ENCODE peak calls at places on chromosomes 13 and 19, in ten cellular contexts. L is iris pigment epithelial cell; A is hippocampal formation; D is KG1; N is CD4-positive, alpha-beta T cell; F is GM18507; V is naive thymus-derived CD8-positive, alpha-beta T cell; Z is AG09309; J is GDM1; C is activated effector memory CD4-positive, alpha-beta T cell treated with anti-CD3 and anti-CD28 coated beads, Interleukin-2, amount 50 U/mL, for 16 hours. W is an unnamed sample.

GRCh38 chr13:109816112-109816978 is 30.0 kb upstream of the IRS2 start:
- DNase-seq in N (no peak), L (no peak), D (no peak), A (no peak), C (no peak), V (no peak), Z (no peak), F (no peak), J (no peak), W (no peak)

GRCh38 chr13:113532156-113532806 is 41.8 kb upstream of the DCUN1D2 start:
- DNase-seq in V (no peak), F (no peak), Z (no peak), D (no peak), N (no peak), L (no peak), J (no peak), C (no peak), A (no peak), W (peak)

GRCh38 chr13:50080158-50080855 is 65.1 kb downstream of the KCNRG start:
- DNase-seq in V (peak), A (no peak), C (peak), J (no peak), F (no peak), N (peak), Z (no peak), L (peak), D (peak), W (peak)

GRCh38 chr19:4229179-4229931 is at the start of gene EBI3:
- DNase-seq in Z (no peak), D (no peak), N (no peak), J (no peak), V (no peak), C (peak), L (peak), F (peak), A (no peak), W (peak)

GRCh38 chr13:90336507-90336906 is 1011.0 kb upstream of the MIR17HG start:
- DNase-seq in D (no peak), N (no peak), V (no peak), Z (no peak), F (no peak), C (no peak), L (no peak), J (no peak), A (no peak), W (no peak)

GRCh38 chr13:111900390-111901180 is 166.4 kb upstream of the SOX1 start:
- DNase-seq in C (peak), L (no peak), V (no peak), F (no peak), Z (no peak), D (no peak), A (no peak), J (no peak), N (no peak), W (no peak)

GRCh38 chr19:1248454-1249297 is at the start of gene MIDN:
- DNase-seq in J (peak), V (peak), A (peak), F (peak), Z (no peak), L (peak), D (peak), N (peak), C (peak), W (peak)

GRCh38 chr13:30125422-30126073 is 181.8 kb downstream of the KATNAL1 start:
- DNase-seq in D (no peak), C (no peak), F (no peak), L (peak), A (peak), J (no peak), V (no peak), N (no peak), Z (peak), W (peak)

GRCh38 chr19:43625918-43626579 is 6.6 kb upstream of the ZNF428 start:
- DNase-seq in F (no peak), C (no peak), Z (no peak), N (no peak), J (no peak), A (no peak), V (no peak), D (no peak), L (no peak), W (no peak)

GRCh38 chr13:34750078-34750703 is 191.9 kb upstream of the NBEA start:
- DNase-seq in V (no peak), N (no peak), C (no peak), J (no peak), F (no peak), Z (no peak), L (no peak), D (no peak), A (peak), W (no peak)

GRCh38 chr13:46166947-46167610 is 14.9 kb downstream of the LCP1 start:
- DNase-seq in V (no peak), L (no peak), C (no peak), A (no peak), Z (no peak), N (no peak), J (no peak), D (no peak), F (no peak), W (no peak)

GRCh38 chr19:57233207-57233606 is 2.4 kb downstream of the AURKC start:
- DNase-seq in D (peak), J (no peak), C (no peak), A (no peak), N (no peak), L (no peak), Z (no peak), V (no peak), F (no peak), W (no peak)

GRCh38 chr13:44649118-44649455 is 73.0 kb upstream of the TSC22D1 start:
- DNase-seq in D (no peak), A (no peak), J (no peak), C (no peak), Z (no peak), F (no peak), V (no peak), L (no peak), N (no peak), W (no peak)

GRCh38 chr19:42397315-42398166 is 7.4 kb upstream of the CNFN start:
- DNase-seq in V (no peak), A (no peak), D (no peak), J (no peak), C (no peak), F (no peak), Z (no peak), L (no peak), N (no peak), W (no peak)

GRCh38 chr19:11769995-11770394 is 3.2 kb downstream of the ZNF441 start:
- DNase-seq in D (no peak), Z (no peak), N (no peak), L (no peak), C (no peak), A (no peak), J (no peak), V (no peak), F (no peak), W (no peak)

GRCh38 chr19:15248106-15248505 is 15.9 kb upstream of the EPHX3 start:
- DNase-seq in N (no peak), F (no peak), D (no peak), Z (no peak), A (no peak), J (no peak), C (no peak), V (no peak), L (no peak), W (peak)

GRCh38 chr19:47089767-47090350 is 23.7 kb downstream of the ZC3H4 start:
- DNase-seq in V (no peak), D (no peak), F (no peak), Z (no peak), A (no peak), N (no peak), C (no peak), L (no peak), J (no peak), W (no peak)

GRCh38 chr19:28224441-28224840 is 988.5 kb downstream of the UQCRFS1 start:
- DNase-seq in A (no peak), F (no peak), N (no peak), L (no peak), C (no peak), Z (no peak), J (no peak), V (no peak), D (no peak), W (no peak)

GRCh38 chr13:110528371-110528770 is 33.2 kb downstream of the RAB20 start:
- DNase-seq in L (peak), V (no peak), C (no peak), D (no peak), F (no peak), A (no peak), N (no peak), Z (peak), J (no peak), W (no peak)

GRCh38 chr13:25686831-25687495 is 315.2 kb downstream of the ATP8A2 start:
- DNase-seq in L (no peak), A (no peak), D (no peak), F (no peak), V (no peak), Z (no peak), N (no peak), C (no peak), J (no peak), W (no peak)

GRCh38 chr13:81425286-81425685 is 1084.4 kb upstream of the SPRY2 start:
- DNase-seq in F (no peak), V (no peak), Z (no peak), C (no peak), N (no peak), L (no peak), D (no peak), A (no peak), J (no peak), W (no peak)

GRCh38 chr13:110404321-110404720 is 97.2 kb downstream of the COL4A2 start:
- DNase-seq in N (no peak), J (no peak), V (no peak), D (no peak), L (no peak), A (no peak), F (no peak), Z (no peak), C (no peak), W (no peak)

GRCh38 chr19:13441810-13442512 is 64.3 kb downstream of the CACNA1A start:
- DNase-seq in A (no peak), N (peak), Z (no peak), J (no peak), D (peak), F (no peak), V (peak), L (peak), C (peak), W (peak)

GRCh38 chr13:60642552-60642951 is 245.5 kb downstream of the TDRD3 start:
- DNase-seq in F (no peak), V (no peak), D (no peak), Z (no peak), A (no peak), L (no peak), N (no peak), C (no peak), J (no peak), W (peak)

GRCh38 chr19:57068921-57069697 is 50.7 kb upstream of the USP29 start:
- DNase-seq in J (no peak), A (no peak), L (no peak), C (no peak), V (no peak), D (no peak), N (no peak), Z (no peak), F (no peak), W (no peak)

GRCh38 chr19:5595129-5595528 is 27.4 kb upstream of the TINCR start:
- DNase-seq in F (no peak), L (no peak), D (no peak), C (no peak), V (no peak), N (no peak), A (no peak), Z (no peak), J (no peak), W (no peak)

GRCh38 chr19:13277104-13277809 is 127.0 kb downstream of the IER2 start:
- DNase-seq in V (peak), A (peak), N (peak), D (peak), C (peak), J (peak), Z (peak), F (peak), L (peak), W (peak)

GRCh38 chr19:12365094-12365371 is 450 bp downstream of the ZNF442 start:
- DNase-seq in V (no peak), Z (no peak), A (no peak), J (no peak), N (no peak), C (no peak), F (no peak), L (peak), D (no peak), W (peak)

GRCh38 chr19:42596391-42597071 is 1.8 kb upstream of the CEACAM8 start:
- DNase-seq in A (no peak), F (peak), Z (no peak), J (no peak), N (no peak), V (peak), L (peak), D (no peak), C (peak), W (peak)

GRCh38 chr19:51470966-51471365 is 7.4 kb upstream of the CEACAM18 start:
- DNase-seq in Z (no peak), L (no peak), C (no peak), J (no peak), V (no peak), N (no peak), F (no peak), A (no peak), D (no peak), W (no peak)

GRCh38 chr19:49497047-49497789 is 984 bp downstream of the RPS11 start:
- DNase-seq in A (no peak), D (peak), J (peak), V (peak), L (peak), F (no peak), C (peak), Z (no peak), N (peak), W (peak)

GRCh38 chr19:5907216-5907615 is 2.5 kb downstream of the VMAC start:
- DNase-seq in F (no peak), L (no peak), V (no peak), Z (no peak), N (no peak), J (peak), A (no peak), D (no peak), C (no peak), W (no peak)

GRCh38 chr19:24078688-24079087 is 8.3 kb upstream of the ZNF254 start:
- DNase-seq in C (no peak), Z (no peak), F (no peak), A (no peak), N (no peak), V (no peak), L (peak), D (no peak), J (no peak), W (no peak)

GRCh38 chr13:38662362-38662761 is 24.5 kb upstream of the FREM2 start:
- DNase-seq in A (no peak), J (no peak), C (no peak), L (peak), F (no peak), Z (no peak), D (no peak), N (no peak), V (no peak), W (no peak)

GRCh38 chr13:44197791-44198770 is 175.5 kb upstream of the SERP2 start:
- DNase-seq in L (peak), V (no peak), C (no peak), J (no peak), A (no peak), F (no peak), N (no peak), D (no peak), Z (peak), W (peak)

GRCh38 chr13:38490657-38491056 is 141.0 kb downstream of the UFM1 start:
- DNase-seq in Z (no peak), F (no peak), A (no peak), J (no peak), C (no peak), V (no peak), L (no peak), N (no peak), D (no peak), W (no peak)

GRCh38 chr19:17041994-17042393 is 15.4 kb upstream of the CPAMD8 start:
- DNase-seq in D (no peak), J (no peak), F (no peak), C (no peak), A (no peak), N (no peak), L (no peak), V (no peak), Z (no peak), W (peak)